ENCODE peak calls at places on chromosomes 2 and 18, in four cellular contexts. A is K562, T is SK-N-SH, O is GM12891. M is an unnamed sample.
A peak's percentile ranks its signal among the peaks of the same experiment; 100 is the strongest.

GRCh38 chr2:159090514-159091201 is 122.2 kb downstream of the TANC1 start:
- DNase-seq in A (no peak), T (no peak), O (no peak), M (no peak)

GRCh38 chr18:77223221-77223639 is 26.4 kb upstream of the GALR1 start:
- DNase-seq in A (no peak), T (no peak), O (no peak), M (no peak)

GRCh38 chr2:230847883-230848388 is 16.8 kb upstream of the ITM2C start:
- DNase-seq in A (peak; percentile 87), T (peak; percentile 89), O (peak; percentile 85), M (peak; percentile 90)

GRCh38 chr2:26561376-26561775 is 79.8 kb downstream of the CIB4 start:
- DNase-seq in A (no peak), T (no peak), O (no peak), M (no peak)

GRCh38 chr2:234044157-234044556 is 6.3 kb upstream of the SPP2 start:
- DNase-seq in A (no peak), T (no peak), O (no peak), M (no peak)

GRCh38 chr18:77765468-77765867 is 515.8 kb downstream of the GALR1 start:
- DNase-seq in A (peak; percentile 47), T (peak; percentile 34), O (no peak), M (no peak)

GRCh38 chr2:126307740-126308139 is 348.2 kb upstream of the GYPC start:
- DNase-seq in A (no peak), T (no peak), O (no peak), M (no peak)

GRCh38 chr2:17830053-17831034 is 14.1 kb downstream of the MSGN1 start:
- DNase-seq in A (peak; percentile 72), T (peak; percentile 92), O (peak; percentile 48), M (peak; percentile 37)

GRCh38 chr2:197322729-197323720 is 12.4 kb upstream of the ANKRD44 start:
- DNase-seq in A (no peak), T (no peak), O (no peak), M (no peak)

GRCh38 chr2:29611850-29612249 is 309.5 kb downstream of the ALK start:
- DNase-seq in A (no peak), T (no peak), O (no peak), M (no peak)

GRCh38 chr18:31513189-31513907 is 15.4 kb downstream of the DSG2 start:
- DNase-seq in A (no peak), T (no peak), O (no peak), M (no peak)

GRCh38 chr2:197311521-197312033 is 997 bp upstream of the ANKRD44 start:
- DNase-seq in A (no peak), T (peak; percentile 33), O (no peak), M (no peak)

GRCh38 chr18:46916551-46917107 is 678 bp downstream of the PIAS2 start:
- DNase-seq in A (peak; percentile 25), T (peak; percentile 34), O (peak; percentile 35), M (no peak)

GRCh38 chr2:158644139-158644538 is 151.0 kb upstream of the DAPL1 start:
- DNase-seq in A (no peak), T (no peak), O (no peak), M (no peak)

GRCh38 chr18:62332964-62333695 is 8.0 kb downstream of the TNFRSF11A start:
- DNase-seq in A (no peak), T (no peak), O (no peak), M (no peak)
- TF ChIP-seq TAF1 in A (no peak), T (no peak), O (no peak), M (no peak)

GRCh38 chr2:36562973-36563532 is 34.9 kb downstream of the FEZ2 start:
- DNase-seq in A (no peak), T (no peak), O (no peak), M (no peak)
- TF ChIP-seq TAF1 in A (no peak), T (no peak), O (no peak), M (no peak)

DNA sequence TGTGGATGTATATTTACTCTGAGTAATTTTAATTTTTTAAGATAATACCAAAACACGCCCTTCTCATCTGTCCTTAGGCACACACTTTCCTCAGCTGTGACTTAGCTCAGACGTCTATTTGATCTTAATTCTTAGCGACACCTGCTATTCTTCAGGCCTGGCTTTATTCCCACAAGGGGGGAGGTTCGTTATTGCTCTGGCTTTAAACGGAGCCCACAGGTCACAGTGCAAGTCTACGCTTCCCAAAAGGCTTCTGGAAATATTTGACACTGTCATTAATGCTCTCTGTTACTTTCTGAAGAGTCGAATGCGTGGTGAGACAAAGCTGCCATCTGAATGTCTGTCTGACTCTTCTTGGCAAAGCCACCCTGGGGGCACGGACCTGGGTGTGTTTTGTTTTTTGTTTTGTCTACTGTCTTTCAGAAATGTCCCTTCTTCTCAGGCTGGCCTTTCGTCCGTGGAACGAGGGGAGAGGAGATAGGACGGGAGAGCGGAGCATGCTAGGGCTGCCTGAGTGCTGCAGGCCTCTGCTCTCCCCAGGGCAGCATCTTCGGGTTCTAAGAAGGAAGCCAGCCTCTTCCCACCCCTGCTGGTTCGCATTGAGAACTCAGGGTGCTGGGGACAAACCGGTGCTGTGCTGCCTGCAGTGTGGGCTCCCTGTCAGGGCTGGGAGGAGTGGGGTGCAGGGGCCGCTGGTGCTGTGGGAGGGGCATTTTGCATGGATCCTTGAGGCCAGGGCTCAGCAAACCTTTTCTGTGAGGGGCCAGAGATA is 61.9 kb downstream of the ASAP2 start:
- DNase-seq in A (no peak), T (no peak), O (no peak), M (no peak)
- TF ChIP-seq TAF1 in A (no peak), T (no peak), O (no peak), M (no peak)

DNA sequence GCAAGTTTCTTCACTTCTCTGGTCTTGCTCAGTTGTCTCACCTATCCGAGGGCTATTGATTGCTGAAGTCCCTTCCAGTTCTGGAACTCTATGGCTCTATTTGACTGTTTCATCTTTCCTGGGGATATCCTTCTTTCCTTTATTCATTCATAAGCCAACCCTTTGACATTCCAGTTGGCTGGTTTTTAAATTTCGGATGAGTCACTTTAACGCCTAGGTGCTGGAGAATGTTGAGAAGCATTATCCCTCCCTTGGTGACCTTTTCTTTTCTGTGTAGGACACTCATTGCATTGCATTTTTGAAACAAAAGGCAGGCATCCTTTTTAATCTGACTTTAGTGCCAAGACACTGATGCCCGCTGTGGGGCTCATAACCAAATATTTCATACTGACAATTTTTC is 307.1 kb downstream of the TSN start:
- DNase-seq in A (no peak), T (no peak), O (no peak), M (no peak)
- TF ChIP-seq TAF1 in A (no peak), T (no peak), O (no peak), M (no peak)

M was measured in GM12892.